ENCODE peak calls at places on chromosomes 5 and 9, in nine cellular contexts. K is A549, A is sigmoid colon, J is H1, I is stomach, L is ovary, O is transverse colon, G is suprapubic skin, P is SK-N-SH. E is an unnamed sample.

GRCh38 chr9:90815183-90815943 is 13.7 kb downstream of the SYK start:
- DNase-seq in K (no peak), A (peak), I (peak), G (no peak), L (no peak), O (peak), J (no peak), P (no peak), E (no peak)

GRCh38 chr5:77155179-77155839 is 55.2 kb upstream of the PDE8B start:
- DNase-seq in P (no peak), L (no peak), A (no peak), J (no peak), G (no peak), I (no peak), K (no peak), O (no peak), E (no peak)

GRCh38 chr5:77326986-77327734 is 116.7 kb downstream of the PDE8B start:
- DNase-seq in I (no peak), L (no peak), O (no peak), P (no peak), J (no peak), G (no peak), K (no peak), A (no peak), E (no peak)

GRCh38 chr5:115398726-115399125 is 102.3 kb upstream of the CCDC112 start:
- DNase-seq in I (no peak), K (no peak), O (no peak), A (no peak), L (no peak), G (no peak), P (no peak), J (no peak), E (no peak)

GRCh38 chr9:36470891-36471290 is 70.8 kb upstream of the RNF38 start:
- DNase-seq in A (peak), I (peak), K (no peak), P (no peak), O (peak), L (peak), J (no peak), G (no peak), E (no peak)

GRCh38 chr9:136170291-136170901 is 34.5 kb downstream of the LHX3 start:
- DNase-seq in L (no peak), K (peak), O (peak), G (no peak), A (no peak), I (peak), J (no peak), P (peak), E (no peak)

GRCh38 chr5:73274121-73274520 is 101.1 kb downstream of the TMEM174 start:
- DNase-seq in P (no peak), O (no peak), A (no peak), L (no peak), K (no peak), G (no peak), I (no peak), J (no peak), E (no peak)

GRCh38 chr5:82676663-82677062 is 398.5 kb upstream of the RPS23 start:
- DNase-seq in K (no peak), A (no peak), I (no peak), J (no peak), P (no peak), L (no peak), O (no peak), G (no peak), E (no peak)

GRCh38 chr9:136626740-136627642 is 35.7 kb upstream of the EGFL7 start:
- DNase-seq in L (no peak), A (no peak), G (no peak), P (no peak), I (peak), O (peak), K (peak), J (no peak), E (no peak)

GRCh38 chr9:101093620-101094019 is 65.1 kb downstream of the PLPPR1 start:
- DNase-seq in K (no peak), L (no peak), G (no peak), P (no peak), J (no peak), I (no peak), O (no peak), A (no peak), E (no peak)

GRCh38 chr9:129484325-129485000 is 136.4 kb downstream of the C9orf50 start:
- DNase-seq in K (no peak), J (no peak), P (no peak), I (no peak), O (no peak), L (peak), G (no peak), A (no peak), E (no peak)

GRCh38 chr5:74516217-74516636 is 124.3 kb downstream of the ENC1 start:
- DNase-seq in L (no peak), J (peak), A (no peak), G (no peak), K (no peak), O (no peak), P (no peak), I (no peak), E (no peak)

GRCh38 chr5:35990941-35991592 is at the start of gene UGT3A1:
- DNase-seq in J (peak), O (no peak), A (no peak), L (no peak), K (no peak), G (no peak), I (no peak), P (no peak), E (no peak)

GRCh38 chr5:158166424-158166823 is 307.5 kb upstream of the CLINT1 start:
- DNase-seq in J (no peak), I (no peak), K (no peak), L (no peak), A (no peak), G (no peak), P (peak), O (no peak), E (no peak)

GRCh38 chr5:148776780-148777179 is 49.6 kb upstream of the ADRB2 start:
- DNase-seq in J (no peak), O (no peak), L (no peak), K (peak), G (no peak), P (no peak), I (peak), A (no peak), E (no peak)

GRCh38 chr5:73234156-73234555 is 61.2 kb downstream of the TMEM174 start:
- DNase-seq in O (no peak), A (no peak), G (no peak), K (no peak), L (no peak), P (no peak), I (no peak), J (no peak), E (no peak)

GRCh38 chr9:37266630-37267029 is 146.3 kb downstream of the ZCCHC7 start:
- DNase-seq in I (no peak), K (no peak), J (no peak), P (no peak), G (no peak), A (no peak), L (no peak), O (no peak), E (no peak)

GRCh38 chr9:107465467-107466451 is 23.8 kb downstream of the KLF4 start:
- DNase-seq in L (peak), K (peak), O (peak), I (peak), J (no peak), P (peak), A (peak), G (peak), E (peak)

GRCh38 chr5:179620703-179621350 is 2.6 kb downstream of the HNRNPH1 start:
- DNase-seq in O (no peak), J (no peak), I (no peak), K (no peak), L (no peak), P (no peak), A (peak), G (peak), E (no peak)

GRCh38 chr5:119290161-119290569 is 65.7 kb upstream of the TNFAIP8 start:
- DNase-seq in K (no peak), I (no peak), J (no peak), O (no peak), G (no peak), L (no peak), A (no peak), P (no peak), E (no peak)

GRCh38 chr9:81999806-82000205 is 11.2 kb downstream of the SPATA31D1 start:
- DNase-seq in L (no peak), J (no peak), I (no peak), P (no peak), G (no peak), K (no peak), O (no peak), A (no peak), E (no peak)

GRCh38 chr9:87556039-87556438 is 58.4 kb downstream of the DAPK1 start:
- DNase-seq in O (no peak), A (no peak), G (no peak), I (no peak), K (no peak), P (no peak), J (no peak), L (no peak), E (no peak)

GRCh38 chr9:82930116-82930515 is 132.8 kb downstream of the RASEF start:
- DNase-seq in O (no peak), G (no peak), I (no peak), A (no peak), L (no peak), K (no peak), J (no peak), P (peak), E (no peak)

GRCh38 chr9:137237759-137238726 is 3.0 kb upstream of the TUBB4B start:
- DNase-seq in A (no peak), K (no peak), J (no peak), P (no peak), G (no peak), I (no peak), L (no peak), O (peak), E (no peak)

GRCh38 chr9:111997831-111998230 is 101.2 kb downstream of the UGCG start:
- DNase-seq in A (no peak), P (no peak), L (no peak), I (no peak), J (no peak), K (no peak), G (peak), O (no peak), E (no peak)

GRCh38 chr5:116365006-116365496 is 209.6 kb downstream of the SEMA6A start:
- DNase-seq in A (no peak), O (no peak), I (no peak), P (no peak), L (no peak), K (no peak), G (no peak), J (no peak), E (no peak)

GRCh38 chr5:165209101-165209727 is 1703.8 kb downstream of the MAT2B start:
- DNase-seq in L (no peak), O (no peak), A (no peak), K (peak), J (no peak), I (no peak), P (peak), G (no peak), E (no peak)

GRCh38 chr9:4604678-4605095 is 57.4 kb upstream of the PLPP6 start:
- DNase-seq in P (peak), K (peak), I (peak), L (peak), G (no peak), O (peak), J (peak), A (no peak), E (peak)

GRCh38 chr5:122877518-122877917 is 32.1 kb downstream of the SNX24 start:
- DNase-seq in A (no peak), I (no peak), L (no peak), O (no peak), J (no peak), K (no peak), P (no peak), G (no peak), E (no peak)

GRCh38 chr9:33403941-33404781 is 1.8 kb upstream of the AQP7 start:
- DNase-seq in P (no peak), L (no peak), O (no peak), K (no peak), A (no peak), I (no peak), G (no peak), J (no peak), E (no peak)

GRCh38 chr9:123657921-123658320 is 272.0 kb downstream of the DENND1A start:
- DNase-seq in L (no peak), A (no peak), O (no peak), K (no peak), I (no peak), J (no peak), G (no peak), P (no peak), E (no peak)

GRCh38 chr5:392431-392988 is 50.5 kb upstream of the EXOC3 start:
- DNase-seq in L (no peak), I (peak), A (no peak), J (no peak), K (no peak), P (no peak), O (no peak), G (peak), E (no peak)

GRCh38 chr9:31824860-31825259 is 559.6 kb upstream of the ACO1 start:
- DNase-seq in I (no peak), G (no peak), L (no peak), P (no peak), O (no peak), A (no peak), J (no peak), K (no peak), E (no peak)

GRCh38 chr5:100550531-100551036 is 15.4 kb downstream of the FAM174A start:
- DNase-seq in K (no peak), G (no peak), L (no peak), P (no peak), A (no peak), J (no peak), O (no peak), I (no peak), E (no peak)

GRCh38 chr5:59838989-59839388 is 54.5 kb downstream of the PDE4D start:
- DNase-seq in O (no peak), K (no peak), A (no peak), P (no peak), L (no peak), J (no peak), I (no peak), G (no peak), E (no peak)

GRCh38 chr5:95876782-95877181 is 54.3 kb upstream of the GLRX start:
- DNase-seq in G (no peak), J (no peak), I (no peak), L (no peak), A (no peak), O (no peak), K (no peak), P (no peak), E (no peak)

GRCh38 chr5:2505217-2505616 is 246.3 kb downstream of the IRX2 start:
- DNase-seq in G (peak), P (no peak), K (no peak), A (no peak), L (no peak), O (no peak), I (no peak), J (peak), E (no peak)

GRCh38 chr9:114155263-114155966 is at the start of gene COL27A1:
- DNase-seq in G (peak), I (peak), K (peak), L (peak), P (peak), A (peak), J (peak), O (peak), E (peak)

GRCh38 chr9:114156658-114157421 is 1.5 kb downstream of the COL27A1 start:
- DNase-seq in A (peak), P (peak), I (peak), O (peak), G (no peak), K (peak), L (peak), J (no peak), E (peak)

GRCh38 chr9:114155967-114156294 is 594 bp downstream of the COL27A1 start:
- DNase-seq in I (no peak), A (no peak), G (no peak), L (peak), O (no peak), J (no peak), P (peak), K (no peak), E (no peak)

GRCh38 chr9:114157516-114158176 is 2.3 kb downstream of the COL27A1 start:
- DNase-seq in P (no peak), O (no peak), A (no peak), L (no peak), J (no peak), I (no peak), K (no peak), G (no peak), E (no peak)

DNA sequence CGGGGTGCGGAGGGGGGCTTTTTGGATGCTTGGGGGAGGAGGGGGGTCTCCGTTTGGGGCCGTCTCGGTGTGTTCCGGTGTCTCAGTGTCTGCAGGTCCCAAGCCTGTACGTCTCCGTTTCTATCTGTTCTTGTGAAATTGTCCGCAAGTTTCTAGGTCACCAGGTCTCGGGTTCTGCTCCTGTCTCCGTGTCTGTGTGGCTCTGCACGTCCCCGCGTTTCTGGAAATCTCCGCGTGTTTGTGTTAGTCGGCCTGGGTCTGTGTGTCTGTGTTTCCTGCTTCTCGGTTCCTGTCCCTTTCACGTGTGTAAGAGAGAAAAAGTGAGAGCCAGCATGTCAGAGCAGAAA is 947 bp downstream of the COL27A1 start:
- DNase-seq in A (no peak), G (no peak), I (peak), J (no peak), L (no peak), K (no peak), P (no peak), O (no peak), E (no peak)
- H3K27ac ChIP-seq in A (peak), G (peak), I (peak), J (no peak), L (peak), K (peak), P (peak), O (peak), E (peak)

GRCh38 chr5:169786219-169786618 is 149.1 kb downstream of the DOCK2 start:
- DNase-seq in O (no peak), K (no peak), I (no peak), J (no peak), A (no peak), L (no peak), G (no peak), P (no peak), E (no peak)
- TF ChIP-seq EP300 in O (no peak), K (no peak), I (no peak), J (no peak), A (no peak), L (no peak), G (no peak), P (no peak), E (no peak)

DNA sequence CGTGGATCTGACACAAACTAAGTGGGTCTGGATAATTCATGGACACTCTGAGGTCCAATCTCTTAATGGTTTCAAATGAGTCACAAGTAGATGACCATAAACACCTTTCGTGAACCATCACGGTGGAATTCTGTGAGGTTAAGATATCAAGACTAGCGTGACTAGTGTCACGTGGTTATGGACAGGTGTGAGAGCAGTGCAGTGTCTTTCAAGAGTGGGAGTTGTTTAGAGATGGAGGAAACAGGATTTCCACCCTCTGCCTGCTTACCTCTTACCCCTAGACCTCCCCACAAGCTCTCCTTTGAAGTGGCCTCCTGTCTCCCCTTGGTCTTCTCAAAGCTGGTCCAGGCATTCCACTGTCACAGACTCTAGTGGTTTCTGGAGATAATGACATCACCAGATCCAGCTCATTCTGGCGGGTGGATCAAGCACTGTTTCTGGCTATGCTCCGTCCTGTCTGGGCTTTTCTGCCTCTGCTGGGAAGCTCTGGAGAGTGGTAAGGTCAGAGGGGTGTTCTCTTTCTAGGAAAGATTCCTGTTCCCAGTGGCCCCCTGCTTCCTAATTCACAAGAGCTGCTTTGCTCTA is 20.0 kb upstream of the ZNF782 start:
- DNase-seq in G (no peak), O (no peak), P (no peak), A (no peak), K (no peak), I (no peak), J (no peak), L (no peak), E (no peak)
- H3K27ac ChIP-seq in G (peak), O (peak), P (no peak), A (no peak), K (peak), I (peak), J (no peak), L (no peak), E (no peak)

GRCh38 chr5:18483386-18483785 is 849.1 kb downstream of the TAF11L14 start:
- DNase-seq in O (no peak), J (no peak), K (no peak), I (no peak), G (no peak), A (no peak), P (no peak), L (no peak), E (no peak)
- TF ChIP-seq EP300 in O (no peak), J (no peak), K (no peak), I (no peak), G (no peak), A (no peak), P (no peak), L (no peak), E (no peak)

GRCh38 chr9:94950733-94951590 is 224.5 kb downstream of the AOPEP start:
- DNase-seq in I (peak), A (no peak), G (no peak), P (no peak), L (no peak), J (no peak), O (no peak), K (no peak), E (no peak)

GRCh38 chr9:94946256-94946655 is 219.8 kb downstream of the AOPEP start:
- DNase-seq in I (no peak), O (no peak), A (no peak), P (no peak), K (no peak), L (no peak), G (no peak), J (no peak), E (no peak)

GRCh38 chr9:94950040-94950732 is 223.7 kb downstream of the AOPEP start:
- DNase-seq in P (no peak), O (no peak), G (no peak), A (no peak), I (peak), J (no peak), L (no peak), K (no peak), E (no peak)

GRCh38 chr9:94949330-94949729 is 222.8 kb downstream of the AOPEP start:
- DNase-seq in L (no peak), O (no peak), K (no peak), G (no peak), A (no peak), I (no peak), P (no peak), J (no peak), E (no peak)

GRCh38 chr9:94948567-94949235 is 222.2 kb downstream of the AOPEP start:
- DNase-seq in O (no peak), A (no peak), L (no peak), J (no peak), G (no peak), K (no peak), I (no peak), P (no peak), E (no peak)
- H3K27ac ChIP-seq in O (no peak), A (peak), L (no peak), J (no peak), G (peak), K (peak), I (no peak), P (no peak), E (peak)

DNA sequence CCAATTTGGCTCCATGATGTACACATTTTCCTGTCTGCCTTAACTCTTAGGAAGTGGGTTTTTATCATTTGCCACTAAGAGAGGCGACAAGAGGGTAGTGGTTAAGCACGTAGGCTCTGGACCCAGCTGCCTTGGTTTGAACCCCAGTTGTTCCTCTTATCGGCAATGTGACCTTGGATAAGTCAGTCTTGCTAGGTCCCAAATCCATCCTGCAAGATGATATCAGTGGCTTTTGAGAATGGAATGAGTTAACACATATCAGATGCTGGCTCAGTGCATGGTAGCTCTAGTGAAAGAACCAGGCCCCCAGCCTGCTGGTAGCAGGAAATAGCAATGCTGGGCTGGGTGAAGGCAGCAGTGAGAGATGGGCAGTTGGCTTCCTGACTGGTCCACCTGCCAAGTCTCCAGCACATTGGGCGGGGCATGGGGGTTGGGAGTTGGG is 72.5 kb downstream of the STK10 start:
- DNase-seq in K (no peak), G (no peak), O (no peak), P (peak), J (no peak), I (no peak), A (no peak), L (no peak), E (no peak)
- TF ChIP-seq EP300 in K (no peak), G (no peak), O (no peak), P (no peak), J (no peak), I (no peak), A (no peak), L (no peak), E (no peak)

E was measured in tibial nerve.